ENCODE peak calls at places on chromosomes 11 and 22, in six cellular contexts. Q is A549, F is NCI-H1092 treated with DMSO at 0.1 percent for 48 hours, X is posterior cingulate gyrus, O is ELR, Y is COR-L47. L is an unnamed sample.

GRCh38 chr11:73198677-73199076 is 19.4 kb upstream of the P2RY2 start:
- DNase-seq in O (peak; percentile 48), F (no peak), X (no peak), Y (no peak), Q (peak; percentile 64), L (peak; percentile 30)

GRCh38 chr11:44957051-44957515 is 6.4 kb upstream of the TP53I11 start:
- DNase-seq in F (peak; percentile 67), X (no peak), O (no peak), Y (no peak), Q (no peak), L (no peak)

GRCh38 chr22:33337524-33337923 is 279.3 kb upstream of the SYN3 start:
- DNase-seq in O (no peak), Q (peak; percentile 66), Y (no peak), X (no peak), F (no peak), L (no peak)

GRCh38 chr11:122189259-122189658 is 73.2 kb upstream of the BLID start:
- DNase-seq in Q (peak; percentile 82), O (peak; percentile 98), F (no peak), X (no peak), Y (no peak), L (peak; percentile 97)

GRCh38 chr22:41256254-41256897 is 15.6 kb upstream of the CHADL start:
- DNase-seq in Y (no peak), F (no peak), X (no peak), O (peak; percentile 94), Q (peak; percentile 66), L (peak; percentile 71)

GRCh38 chr11:6385046-6385777 is 5.1 kb upstream of the SMPD1 start:
- DNase-seq in F (no peak), O (no peak), Q (no peak), Y (no peak), X (no peak), L (no peak)

GRCh38 chr11:93694109-93694508 is 32.6 kb downstream of the CEP295 start:
- DNase-seq in O (peak; percentile 17), X (no peak), F (no peak), Q (peak; percentile 2), Y (no peak), L (peak; percentile 10)

GRCh38 chr11:1931791-1932480 is 12.4 kb downstream of the TNNT3 start:
- DNase-seq in F (no peak), Y (no peak), Q (no peak), X (peak; percentile 76), O (no peak), L (no peak)

GRCh38 chr11:114977596-114977995 is 299.3 kb downstream of the NXPE2 start:
- DNase-seq in F (no peak), O (no peak), X (no peak), Y (no peak), Q (no peak), L (no peak)

GRCh38 chr11:62546937-62547625 is 475 bp upstream of the AHNAK start:
- DNase-seq in X (peak; percentile 80), Y (no peak), Q (peak; percentile 75), O (peak; percentile 84), F (no peak), L (peak; percentile 42)

GRCh38 chr11:100687630-100688395 is 725 bp downstream of the ARHGAP42 start:
- DNase-seq in Q (peak; percentile 86), F (peak; percentile 58), X (no peak), O (peak; percentile 81), Y (peak; percentile 35), L (peak; percentile 89)

GRCh38 chr11:15735711-15736110 is 620.6 kb downstream of the SOX6 start:
- DNase-seq in Q (no peak), O (no peak), F (no peak), X (no peak), Y (no peak), L (no peak)

GRCh38 chr11:15692739-15693138 is 578.0 kb downstream of the INSC start:
- DNase-seq in F (no peak), Q (no peak), X (no peak), Y (no peak), O (peak; percentile 18), L (no peak)

GRCh38 chr22:44884968-44885805 is 124.6 kb downstream of the PHF21B start:
- DNase-seq in X (peak; percentile 44), Q (no peak), Y (no peak), F (no peak), O (peak; percentile 22), L (no peak)

GRCh38 chr22:19448076-19448607 is 631 bp upstream of the C22orf39 start:
- DNase-seq in O (peak; percentile 58), Q (peak; percentile 31), X (no peak), F (peak; percentile 88), Y (no peak), L (peak; percentile 70)

GRCh38 chr11:111298466-111299110 is at the start of gene POU2AF3:
- DNase-seq in Q (no peak), Y (no peak), F (no peak), X (peak; percentile 80), O (no peak), L (no peak)

GRCh38 chr11:72048718-72049460 is 31.5 kb downstream of the NUMA1 start:
- DNase-seq in F (peak; percentile 35), Q (no peak), O (no peak), Y (peak; percentile 27), X (no peak), L (no peak)

GRCh38 chr11:115505165-115505564 is 950 bp upstream of the CADM1 start:
- DNase-seq in O (no peak), X (no peak), Y (peak; percentile 43), Q (no peak), F (peak; percentile 63), L (no peak)

GRCh38 chr22:46815896-46816721 is 53.7 kb downstream of the TBC1D22A start:
- DNase-seq in O (peak; percentile 66), X (no peak), F (no peak), Y (no peak), Q (no peak), L (peak; percentile 57)

GRCh38 chr22:41367680-41368542 is 13.8 kb upstream of the TEF start:
- DNase-seq in F (no peak), Q (no peak), O (peak; percentile 27), Y (peak; percentile 37), X (peak; percentile 94), L (peak; percentile 47)

GRCh38 chr11:109859325-109859724 is 233.9 kb upstream of the ZC3H12C start:
- DNase-seq in Y (no peak), F (no peak), Q (peak; percentile 49), X (no peak), O (peak; percentile 96), L (peak; percentile 46)

GRCh38 chr11:128694618-128695481 is 978 bp downstream of the FLI1 start:
- DNase-seq in Y (no peak), X (no peak), F (no peak), O (peak; percentile 45), Q (no peak), L (peak; percentile 49)

GRCh38 chr11:15744693-15745092 is 611.7 kb downstream of the SOX6 start:
- DNase-seq in F (no peak), O (no peak), X (no peak), Y (no peak), Q (no peak), L (no peak)

GRCh38 chr11:72758304-72758689 is 6.1 kb upstream of the ARAP1 start:
- DNase-seq in O (peak; percentile 93), Q (no peak), X (no peak), F (no peak), Y (no peak), L (peak; percentile 68)

L was measured in fibroblast of pulmonary artery.